ENCODE peak calls at places on chromosome 9, in seven cellular contexts. U, P, C, H, Z, K and V are unnamed samples.

GRCh38 chr9:124353811-124354274 is 61.4 kb downstream of the PSMB7 start:
- DNase-seq in P (no peak), H (no peak), U (no peak), Z (no peak), K (no peak), C (no peak), V (no peak)

GRCh38 chr9:72997387-72997995 is 44.6 kb upstream of the ALDH1A1 start:
- DNase-seq in Z (no peak), K (no peak), H (no peak), C (no peak), P (no peak), U (no peak), V (no peak)

GRCh38 chr9:115182264-115182663 is 64.3 kb upstream of the TNC start:
- DNase-seq in H (no peak), U (no peak), K (no peak), Z (no peak), P (no peak), C (no peak), V (no peak)

GRCh38 chr9:128836509-128837145 is 7.0 kb upstream of the SPOUT1 start:
- DNase-seq in Z (no peak), U (no peak), C (no peak), P (no peak), H (no peak), K (no peak), V (no peak)

GRCh38 chr9:123085916-123086315 is 52.4 kb downstream of the GPR21 start:
- DNase-seq in H (no peak), U (no peak), C (no peak), Z (no peak), P (no peak), K (no peak), V (no peak)

GRCh38 chr9:87148391-87149237 is 201.3 kb upstream of the GAS1 start:
- DNase-seq in P (no peak), U (no peak), H (peak; percentile 76), C (no peak), Z (peak; percentile 88), K (peak; percentile 89), V (peak; percentile 49)

GRCh38 chr9:19935422-19935821 is 146.6 kb upstream of the SLC24A2 start:
- DNase-seq in P (no peak), U (no peak), H (no peak), Z (no peak), C (no peak), K (no peak), V (no peak)

GRCh38 chr9:96612105-96612965 is 7.3 kb downstream of the CDC14B start:
- DNase-seq in P (no peak), Z (peak; percentile 74), H (peak; percentile 29), U (no peak), K (peak; percentile 38), C (no peak), V (peak; percentile 16)

GRCh38 chr9:77999231-77999631 is 32.4 kb downstream of the GNAQ start:
- DNase-seq in U (no peak), Z (no peak), C (no peak), K (no peak), P (no peak), H (no peak), V (no peak)

GRCh38 chr9:84481819-84482218 is 141.3 kb upstream of the SLC28A3 start:
- DNase-seq in U (no peak), C (no peak), K (no peak), P (no peak), H (no peak), Z (no peak), V (no peak)

GRCh38 chr9:89375181-89375760 is 57.0 kb downstream of the SECISBP2 start:
- DNase-seq in K (no peak), H (peak; percentile 77), C (no peak), Z (no peak), U (no peak), P (no peak), V (no peak)
- H3K36me3 ChIP-seq in K (no peaks in the 10 kb centered on the region), H (no peaks in the 10 kb centered on the region), C (peaks cover 26% of the 10 kb centered on the region), Z (no peaks in the 10 kb centered on the region), U (peaks cover 29% of the 10 kb centered on the region), P (no peaks in the 10 kb centered on the region), V (peaks cover 5% of the 10 kb centered on the region)

GRCh38 chr9:69380301-69380700 is 55.3 kb downstream of the ENTREP1 start:
- DNase-seq in Z (no peak), C (no peak), U (no peak), H (no peak), K (no peak), P (no peak), V (no peak)

GRCh38 chr9:69380811-69381210 is 55.8 kb downstream of the ENTREP1 start:
- DNase-seq in Z (peak; percentile 37), K (no peak), P (no peak), H (no peak), U (no peak), C (no peak), V (no peak)

GRCh38 chr9:69379250-69379982 is 54.4 kb downstream of the ENTREP1 start:
- DNase-seq in H (no peak), P (no peak), K (no peak), U (no peak), C (no peak), Z (peak; percentile 47), V (no peak)

GRCh38 chr9:69376651-69377050 is 51.6 kb downstream of the ENTREP1 start:
- DNase-seq in P (no peak), Z (no peak), U (no peak), C (no peak), K (peak; percentile 51), H (no peak), V (peak; percentile 19)

GRCh38 chr9:69377291-69377690 is 52.3 kb downstream of the ENTREP1 start:
- DNase-seq in U (no peak), C (no peak), K (no peak), P (no peak), Z (no peak), H (no peak), V (no peak)
- H3K36me3 ChIP-seq in U (no peaks in the 10 kb centered on the region), C (no peaks in the 10 kb centered on the region), K (peaks cover 9% of the 10 kb centered on the region), P (no peaks in the 10 kb centered on the region), Z (no peaks in the 10 kb centered on the region), H (no peaks in the 10 kb centered on the region), V (no peaks in the 10 kb centered on the region)

DNA sequence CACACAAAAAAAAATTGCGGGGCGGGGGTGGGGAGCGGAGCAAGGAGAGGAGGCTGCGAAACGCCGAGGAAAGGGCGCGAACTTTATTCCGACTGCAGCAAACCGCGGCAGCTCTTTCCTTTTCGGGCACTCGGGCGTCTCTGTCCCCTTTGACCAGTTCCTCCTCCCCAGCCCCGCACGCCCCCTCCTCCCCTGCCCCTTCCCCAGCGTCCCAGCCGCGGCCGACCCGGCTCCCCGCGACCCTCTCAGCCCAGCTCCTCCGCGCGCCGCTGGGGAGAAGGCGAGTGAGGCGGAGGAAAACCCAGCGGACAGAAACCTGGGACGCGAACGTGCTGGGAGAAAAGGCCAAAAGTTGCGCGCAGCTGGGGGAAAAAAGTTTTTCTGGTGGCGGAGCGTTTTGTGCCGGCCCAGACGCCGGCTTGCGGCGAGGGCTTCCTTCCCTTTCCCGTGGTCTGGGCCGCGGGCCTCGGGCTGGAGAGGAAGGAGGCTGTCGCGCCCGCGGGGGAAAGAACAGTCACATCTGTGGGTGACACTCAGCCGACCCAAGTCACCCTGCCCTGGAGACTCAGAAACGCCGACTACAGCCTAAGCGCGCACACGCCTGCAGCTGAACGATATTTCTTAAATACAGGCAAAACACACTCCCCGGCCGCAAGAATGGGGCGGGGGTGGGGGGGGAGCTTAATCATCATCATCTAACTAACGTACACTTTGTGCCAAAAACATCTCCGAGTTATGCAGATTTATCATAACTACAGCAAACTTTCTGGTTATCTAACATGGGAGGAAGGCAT is 1.1 kb upstream of the BNC2 start:
- DNase-seq in Z (peak; percentile 63), K (peak; percentile 52), U (no peak), H (peak; percentile 42), C (no peak), P (no peak), V (peak; percentile 83)
- H3K36me3 ChIP-seq in Z (no peaks in the 10 kb centered on the region), K (no peaks in the 10 kb centered on the region), U (no peaks in the 10 kb centered on the region), H (no peaks in the 10 kb centered on the region), C (no peaks in the 10 kb centered on the region), P (no peaks in the 10 kb centered on the region), V (no peaks in the 10 kb centered on the region)

GRCh38 chr9:2777454-2777853 is 60.1 kb downstream of the KCNV2 start:
- DNase-seq in K (no peak), C (no peak), U (no peak), H (no peak), Z (no peak), P (no peak), V (no peak)

GRCh38 chr9:2780326-2780725 is 63.0 kb downstream of the KCNV2 start:
- DNase-seq in P (no peak), H (no peak), K (no peak), Z (no peak), C (no peak), U (no peak), V (no peak)

GRCh38 chr9:2780846-2781245 is 63.0 kb downstream of the PUM3 start:
- DNase-seq in P (no peak), K (no peak), C (no peak), H (no peak), Z (no peak), U (no peak), V (no peak)

GRCh38 chr9:2781336-2781735 is 62.6 kb downstream of the PUM3 start:
- DNase-seq in U (no peak), K (no peak), H (no peak), P (no peak), Z (no peak), C (no peak), V (no peak)

GRCh38 chr9:2778816-2779215 is 61.5 kb downstream of the KCNV2 start:
- DNase-seq in C (no peak), Z (no peak), U (no peak), H (no peak), P (no peak), K (no peak), V (no peak)
- H3K36me3 ChIP-seq in C (peaks cover 18% of the 10 kb centered on the region), Z (peaks cover 3% of the 10 kb centered on the region), U (peaks cover 48% of the 10 kb centered on the region), H (peaks cover 73% of the 10 kb centered on the region), P (peaks cover 6% of the 10 kb centered on the region), K (peaks cover 28% of the 10 kb centered on the region), V (peaks cover 30% of the 10 kb centered on the region)

DNA sequence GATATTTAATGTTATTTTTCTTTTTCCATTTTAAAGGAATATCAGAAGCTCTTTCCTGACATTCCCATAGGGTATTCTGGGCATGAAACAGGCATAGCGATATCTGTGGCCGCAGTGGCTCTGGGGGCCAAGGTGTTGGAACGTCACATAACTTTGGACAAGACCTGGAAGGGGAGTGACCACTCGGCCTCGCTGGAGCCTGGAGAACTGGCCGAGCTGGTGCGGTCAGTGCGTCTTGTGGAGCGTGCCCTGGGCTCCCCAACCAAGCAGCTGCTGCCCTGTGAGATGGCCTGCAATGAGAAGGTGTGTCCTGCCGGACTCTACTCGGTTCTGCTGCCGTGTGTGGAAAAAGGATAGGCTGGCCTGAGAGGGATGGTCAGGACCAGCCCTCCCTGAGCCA is 24.2 kb downstream of the NANS start:
- DNase-seq in K (no peak), Z (no peak), H (no peak), P (no peak), U (no peak), C (no peak), V (no peak)
- H3K36me3 ChIP-seq in K (peaks cover 67% of the 10 kb centered on the region), Z (peaks cover 4% of the 10 kb centered on the region), H (peaks cover 50% of the 10 kb centered on the region), P (peaks cover 16% of the 10 kb centered on the region), U (peaks cover 52% of the 10 kb centered on the region), C (peaks cover 30% of the 10 kb centered on the region), V (peaks cover 49% of the 10 kb centered on the region)

DNA sequence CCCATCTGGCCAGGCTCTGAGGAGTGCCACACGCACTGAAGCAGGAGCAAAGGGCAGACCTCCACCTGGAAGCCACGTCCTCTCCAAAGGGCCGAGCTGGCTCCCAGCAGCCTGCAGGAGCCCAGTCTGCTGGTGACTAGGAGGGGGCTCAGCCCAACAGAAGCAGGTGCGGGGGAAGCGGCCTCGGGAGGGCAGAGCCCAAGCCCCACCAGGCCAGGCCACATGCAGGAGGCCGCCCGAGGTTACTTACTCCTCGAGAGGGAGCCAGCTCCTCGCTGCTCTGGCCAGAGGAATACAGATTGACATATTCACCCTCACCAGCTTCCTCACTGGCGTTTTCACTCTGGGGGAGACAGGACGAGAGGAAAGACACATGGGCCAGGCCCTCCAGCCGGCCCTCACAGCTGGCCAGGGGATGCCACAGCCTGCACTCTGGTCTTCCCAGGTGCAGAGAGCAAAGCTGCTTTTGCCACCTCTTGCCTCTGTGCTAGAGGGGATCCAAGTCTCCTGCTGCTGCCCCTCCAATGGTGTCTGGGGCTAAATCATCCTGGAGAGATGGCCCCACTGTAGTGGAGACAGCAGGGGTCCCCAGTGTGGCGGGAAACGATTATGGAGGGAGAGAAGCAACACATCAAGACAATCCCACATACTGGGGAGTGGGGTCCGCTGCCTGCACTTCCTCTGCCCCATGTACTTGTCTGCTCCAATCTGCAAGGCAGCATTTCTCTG is 58.6 kb downstream of the PRRT1B start:
- DNase-seq in U (no peak), P (no peak), K (no peak), Z (no peak), H (no peak), C (no peak), V (no peak)
- H3K36me3 ChIP-seq in U (peaks cover 67% of the 10 kb centered on the region), P (peaks cover 4% of the 10 kb centered on the region), K (peaks cover 80% of the 10 kb centered on the region), Z (peaks cover 5% of the 10 kb centered on the region), H (no peaks in the 10 kb centered on the region), C (peaks cover 40% of the 10 kb centered on the region), V (peaks cover 63% of the 10 kb centered on the region)